ENCODE peak calls at places on chromosomes 16 and 17, in eight cellular contexts. One of them, this sample, is unnamed.

GRCh38 chr17:1059131-1059795 is 62.3 kb downstream of the TIMM22 start:
- DNase-seq in stimulated activated CD8-positive, alpha-beta memory T cell treated with anti-CD3 and anti-CD28 coated beads, Interleukin-7, amount 100 ng/mL, for 1 hour: no peak
- DNase-seq in AG08395: no peak
- DNase-seq in fibroblast of the conjunctiva: no peak
- DNase-seq in activated T-cell treated with anti-CD3 and anti-CD28 coated beads, Interleukin-2, amount 50 U/mL, for 1 hour: no peak
- DNase-seq in psoas muscle: no peak
- DNase-seq in ACHN: no peak
- DNase-seq in aorta: peak; percentile 69
- DNase-seq in this sample: no peak

GRCh38 chr16:68093816-68094613 is 8.8 kb downstream of the NFATC3 start:
- DNase-seq in stimulated activated CD8-positive, alpha-beta memory T cell treated with anti-CD3 and anti-CD28 coated beads, Interleukin-7, amount 100 ng/mL, for 1 hour: no peak
- DNase-seq in AG08395: peak; percentile 50
- DNase-seq in fibroblast of the conjunctiva: no peak
- DNase-seq in activated T-cell treated with anti-CD3 and anti-CD28 coated beads, Interleukin-2, amount 50 U/mL, for 1 hour: no peak
- DNase-seq in psoas muscle: no peak
- DNase-seq in ACHN: peak; percentile 58
- DNase-seq in aorta: no peak
- DNase-seq in this sample: peak; percentile 78

GRCh38 chr17:29113334-29113733 is 66.9 kb downstream of the MYO18A start:
- DNase-seq in stimulated activated CD8-positive, alpha-beta memory T cell treated with anti-CD3 and anti-CD28 coated beads, Interleukin-7, amount 100 ng/mL, for 1 hour: no peak
- DNase-seq in AG08395: no peak
- DNase-seq in fibroblast of the conjunctiva: no peak
- DNase-seq in activated T-cell treated with anti-CD3 and anti-CD28 coated beads, Interleukin-2, amount 50 U/mL, for 1 hour: no peak
- DNase-seq in psoas muscle: peak; percentile 56
- DNase-seq in ACHN: no peak
- DNase-seq in aorta: no peak
- DNase-seq in this sample: no peak

GRCh38 chr17:40014375-40014980 is 762 bp upstream of the CSF3 start:
- DNase-seq in stimulated activated CD8-positive, alpha-beta memory T cell treated with anti-CD3 and anti-CD28 coated beads, Interleukin-7, amount 100 ng/mL, for 1 hour: no peak
- DNase-seq in AG08395: no peak
- DNase-seq in fibroblast of the conjunctiva: no peak
- DNase-seq in activated T-cell treated with anti-CD3 and anti-CD28 coated beads, Interleukin-2, amount 50 U/mL, for 1 hour: no peak
- DNase-seq in psoas muscle: peak; percentile 45
- DNase-seq in ACHN: no peak
- DNase-seq in aorta: no peak
- DNase-seq in this sample: no peak

GRCh38 chr16:90057738-90058173 is 19.4 kb downstream of the PRDM7 start:
- DNase-seq in stimulated activated CD8-positive, alpha-beta memory T cell treated with anti-CD3 and anti-CD28 coated beads, Interleukin-7, amount 100 ng/mL, for 1 hour: no peak
- DNase-seq in AG08395: peak; percentile 21
- DNase-seq in fibroblast of the conjunctiva: no peak
- DNase-seq in activated T-cell treated with anti-CD3 and anti-CD28 coated beads, Interleukin-2, amount 50 U/mL, for 1 hour: no peak
- DNase-seq in psoas muscle: no peak
- DNase-seq in ACHN: no peak
- DNase-seq in aorta: no peak
- DNase-seq in this sample: no peak

GRCh38 chr16:88633684-88634140 is 4.7 kb upstream of the IL17C start:
- DNase-seq in stimulated activated CD8-positive, alpha-beta memory T cell treated with anti-CD3 and anti-CD28 coated beads, Interleukin-7, amount 100 ng/mL, for 1 hour: no peak
- DNase-seq in AG08395: peak; percentile 36
- DNase-seq in fibroblast of the conjunctiva: peak; percentile 10
- DNase-seq in activated T-cell treated with anti-CD3 and anti-CD28 coated beads, Interleukin-2, amount 50 U/mL, for 1 hour: peak; percentile 68
- DNase-seq in psoas muscle: no peak
- DNase-seq in ACHN: peak; percentile 81
- DNase-seq in aorta: no peak
- DNase-seq in this sample: no peak

GRCh38 chr17:11144358-11145233 is 96.4 kb upstream of the SHISA6 start:
- DNase-seq in stimulated activated CD8-positive, alpha-beta memory T cell treated with anti-CD3 and anti-CD28 coated beads, Interleukin-7, amount 100 ng/mL, for 1 hour: no peak
- DNase-seq in AG08395: peak; percentile 57
- DNase-seq in fibroblast of the conjunctiva: no peak
- DNase-seq in activated T-cell treated with anti-CD3 and anti-CD28 coated beads, Interleukin-2, amount 50 U/mL, for 1 hour: no peak
- DNase-seq in psoas muscle: no peak
- DNase-seq in ACHN: peak; percentile 58
- DNase-seq in aorta: no peak
- DNase-seq in this sample: peak; percentile 21

GRCh38 chr17:69710926-69711325 is 296.4 kb downstream of the MAP2K6 start:
- DNase-seq in stimulated activated CD8-positive, alpha-beta memory T cell treated with anti-CD3 and anti-CD28 coated beads, Interleukin-7, amount 100 ng/mL, for 1 hour: no peak
- DNase-seq in AG08395: no peak
- DNase-seq in fibroblast of the conjunctiva: no peak
- DNase-seq in activated T-cell treated with anti-CD3 and anti-CD28 coated beads, Interleukin-2, amount 50 U/mL, for 1 hour: no peak
- DNase-seq in psoas muscle: no peak
- DNase-seq in ACHN: no peak
- DNase-seq in aorta: no peak
- DNase-seq in this sample: no peak

GRCh38 chr17:3335876-3336275 is 37.7 kb upstream of the OR3A1 start:
- DNase-seq in stimulated activated CD8-positive, alpha-beta memory T cell treated with anti-CD3 and anti-CD28 coated beads, Interleukin-7, amount 100 ng/mL, for 1 hour: no peak
- DNase-seq in AG08395: no peak
- DNase-seq in fibroblast of the conjunctiva: no peak
- DNase-seq in activated T-cell treated with anti-CD3 and anti-CD28 coated beads, Interleukin-2, amount 50 U/mL, for 1 hour: no peak
- DNase-seq in psoas muscle: no peak
- DNase-seq in ACHN: no peak
- DNase-seq in aorta: no peak
- DNase-seq in this sample: no peak

GRCh38 chr16:23337836-23338550 is 35.9 kb downstream of the SCNN1B start:
- DNase-seq in stimulated activated CD8-positive, alpha-beta memory T cell treated with anti-CD3 and anti-CD28 coated beads, Interleukin-7, amount 100 ng/mL, for 1 hour: no peak
- DNase-seq in AG08395: no peak
- DNase-seq in fibroblast of the conjunctiva: no peak
- DNase-seq in activated T-cell treated with anti-CD3 and anti-CD28 coated beads, Interleukin-2, amount 50 U/mL, for 1 hour: no peak
- DNase-seq in psoas muscle: no peak
- DNase-seq in ACHN: no peak
- DNase-seq in aorta: peak; percentile 2
- DNase-seq in this sample: no peak

GRCh38 chr16:57810197-57811024 is 8.1 kb upstream of the KIFC3 start:
- DNase-seq in stimulated activated CD8-positive, alpha-beta memory T cell treated with anti-CD3 and anti-CD28 coated beads, Interleukin-7, amount 100 ng/mL, for 1 hour: peak; percentile 54
- DNase-seq in AG08395: peak; percentile 87
- DNase-seq in fibroblast of the conjunctiva: no peak
- DNase-seq in activated T-cell treated with anti-CD3 and anti-CD28 coated beads, Interleukin-2, amount 50 U/mL, for 1 hour: peak; percentile 68
- DNase-seq in psoas muscle: peak; percentile 78
- DNase-seq in ACHN: peak; percentile 98
- DNase-seq in aorta: no peak
- DNase-seq in this sample: peak; percentile 56

GRCh38 chr16:2468142-2468724 is 2.9 kb upstream of the NTN3 start:
- DNase-seq in stimulated activated CD8-positive, alpha-beta memory T cell treated with anti-CD3 and anti-CD28 coated beads, Interleukin-7, amount 100 ng/mL, for 1 hour: no peak
- DNase-seq in AG08395: no peak
- DNase-seq in fibroblast of the conjunctiva: no peak
- DNase-seq in activated T-cell treated with anti-CD3 and anti-CD28 coated beads, Interleukin-2, amount 50 U/mL, for 1 hour: no peak
- DNase-seq in psoas muscle: no peak
- DNase-seq in ACHN: peak; percentile 44
- DNase-seq in aorta: no peak
- DNase-seq in this sample: peak; percentile 57

GRCh38 chr16:70679653-70680494 is 6.0 kb downstream of the MTSS2 start:
- DNase-seq in stimulated activated CD8-positive, alpha-beta memory T cell treated with anti-CD3 and anti-CD28 coated beads, Interleukin-7, amount 100 ng/mL, for 1 hour: no peak
- DNase-seq in AG08395: no peak
- DNase-seq in fibroblast of the conjunctiva: no peak
- DNase-seq in activated T-cell treated with anti-CD3 and anti-CD28 coated beads, Interleukin-2, amount 50 U/mL, for 1 hour: no peak
- DNase-seq in psoas muscle: peak; percentile 47
- DNase-seq in ACHN: no peak
- DNase-seq in aorta: peak; percentile 75
- DNase-seq in this sample: no peak

GRCh38 chr16:51938861-51939260 is 608.1 kb downstream of the TOX3 start:
- DNase-seq in stimulated activated CD8-positive, alpha-beta memory T cell treated with anti-CD3 and anti-CD28 coated beads, Interleukin-7, amount 100 ng/mL, for 1 hour: no peak
- DNase-seq in AG08395: no peak
- DNase-seq in fibroblast of the conjunctiva: no peak
- DNase-seq in activated T-cell treated with anti-CD3 and anti-CD28 coated beads, Interleukin-2, amount 50 U/mL, for 1 hour: no peak
- DNase-seq in psoas muscle: no peak
- DNase-seq in ACHN: no peak
- DNase-seq in aorta: no peak
- DNase-seq in this sample: no peak

GRCh38 chr17:38533706-38534497 is 71.8 kb downstream of the SRCIN1 start:
- DNase-seq in stimulated activated CD8-positive, alpha-beta memory T cell treated with anti-CD3 and anti-CD28 coated beads, Interleukin-7, amount 100 ng/mL, for 1 hour: no peak
- DNase-seq in AG08395: no peak
- DNase-seq in fibroblast of the conjunctiva: no peak
- DNase-seq in activated T-cell treated with anti-CD3 and anti-CD28 coated beads, Interleukin-2, amount 50 U/mL, for 1 hour: no peak
- DNase-seq in psoas muscle: no peak
- DNase-seq in ACHN: no peak
- DNase-seq in aorta: no peak
- DNase-seq in this sample: no peak

GRCh38 chr16:48421741-48422140 is 36.5 kb upstream of the SIAH1 start:
- DNase-seq in stimulated activated CD8-positive, alpha-beta memory T cell treated with anti-CD3 and anti-CD28 coated beads, Interleukin-7, amount 100 ng/mL, for 1 hour: no peak
- DNase-seq in AG08395: no peak
- DNase-seq in fibroblast of the conjunctiva: no peak
- DNase-seq in activated T-cell treated with anti-CD3 and anti-CD28 coated beads, Interleukin-2, amount 50 U/mL, for 1 hour: no peak
- DNase-seq in psoas muscle: no peak
- DNase-seq in ACHN: no peak
- DNase-seq in aorta: no peak
- DNase-seq in this sample: no peak

GRCh38 chr16:16144416-16144815 is 78.9 kb downstream of the ABCC6 start:
- DNase-seq in stimulated activated CD8-positive, alpha-beta memory T cell treated with anti-CD3 and anti-CD28 coated beads, Interleukin-7, amount 100 ng/mL, for 1 hour: no peak
- DNase-seq in AG08395: peak; percentile 22
- DNase-seq in fibroblast of the conjunctiva: no peak
- DNase-seq in activated T-cell treated with anti-CD3 and anti-CD28 coated beads, Interleukin-2, amount 50 U/mL, for 1 hour: no peak
- DNase-seq in psoas muscle: no peak
- DNase-seq in ACHN: peak; percentile 69
- DNase-seq in aorta: no peak
- DNase-seq in this sample: no peak

GRCh38 chr17:49676276-49676868 is 1.5 kb downstream of the SPOP start:
- DNase-seq in stimulated activated CD8-positive, alpha-beta memory T cell treated with anti-CD3 and anti-CD28 coated beads, Interleukin-7, amount 100 ng/mL, for 1 hour: no peak
- DNase-seq in AG08395: no peak
- DNase-seq in fibroblast of the conjunctiva: peak; percentile 23
- DNase-seq in activated T-cell treated with anti-CD3 and anti-CD28 coated beads, Interleukin-2, amount 50 U/mL, for 1 hour: no peak
- DNase-seq in psoas muscle: no peak
- DNase-seq in ACHN: peak; percentile 16
- DNase-seq in aorta: no peak
- DNase-seq in this sample: peak; percentile 41

GRCh38 chr17:33511670-33512069 is 218.6 kb upstream of the ASIC2 start:
- DNase-seq in stimulated activated CD8-positive, alpha-beta memory T cell treated with anti-CD3 and anti-CD28 coated beads, Interleukin-7, amount 100 ng/mL, for 1 hour: no peak
- DNase-seq in AG08395: no peak
- DNase-seq in fibroblast of the conjunctiva: no peak
- DNase-seq in activated T-cell treated with anti-CD3 and anti-CD28 coated beads, Interleukin-2, amount 50 U/mL, for 1 hour: no peak
- DNase-seq in psoas muscle: no peak
- DNase-seq in ACHN: no peak
- DNase-seq in aorta: no peak
- DNase-seq in this sample: no peak

GRCh38 chr16:24685539-24686432 is 43.7 kb upstream of the TNRC6A start:
- DNase-seq in stimulated activated CD8-positive, alpha-beta memory T cell treated with anti-CD3 and anti-CD28 coated beads, Interleukin-7, amount 100 ng/mL, for 1 hour: no peak
- DNase-seq in AG08395: peak; percentile 84
- DNase-seq in fibroblast of the conjunctiva: peak; percentile 75
- DNase-seq in activated T-cell treated with anti-CD3 and anti-CD28 coated beads, Interleukin-2, amount 50 U/mL, for 1 hour: no peak
- DNase-seq in psoas muscle: peak; percentile 64
- DNase-seq in ACHN: peak; percentile 39
- DNase-seq in aorta: peak; percentile 85
- DNase-seq in this sample: peak; percentile 73

GRCh38 chr16:66103245-66103644 is 263.2 kb upstream of the CDH5 start:
- DNase-seq in stimulated activated CD8-positive, alpha-beta memory T cell treated with anti-CD3 and anti-CD28 coated beads, Interleukin-7, amount 100 ng/mL, for 1 hour: no peak
- DNase-seq in AG08395: no peak
- DNase-seq in fibroblast of the conjunctiva: no peak
- DNase-seq in activated T-cell treated with anti-CD3 and anti-CD28 coated beads, Interleukin-2, amount 50 U/mL, for 1 hour: no peak
- DNase-seq in psoas muscle: no peak
- DNase-seq in ACHN: no peak
- DNase-seq in aorta: no peak
- DNase-seq in this sample: peak; percentile 23

GRCh38 chr16:20814761-20815160 is 8.4 kb downstream of the REXO5 start:
- DNase-seq in stimulated activated CD8-positive, alpha-beta memory T cell treated with anti-CD3 and anti-CD28 coated beads, Interleukin-7, amount 100 ng/mL, for 1 hour: no peak
- DNase-seq in AG08395: no peak
- DNase-seq in fibroblast of the conjunctiva: no peak
- DNase-seq in activated T-cell treated with anti-CD3 and anti-CD28 coated beads, Interleukin-2, amount 50 U/mL, for 1 hour: no peak
- DNase-seq in psoas muscle: no peak
- DNase-seq in ACHN: no peak
- DNase-seq in aorta: no peak
- DNase-seq in this sample: no peak

GRCh38 chr16:30131869-30132475 is 9.0 kb upstream of the MAPK3 start:
- DNase-seq in stimulated activated CD8-positive, alpha-beta memory T cell treated with anti-CD3 and anti-CD28 coated beads, Interleukin-7, amount 100 ng/mL, for 1 hour: no peak
- DNase-seq in AG08395: peak; percentile 20
- DNase-seq in fibroblast of the conjunctiva: no peak
- DNase-seq in activated T-cell treated with anti-CD3 and anti-CD28 coated beads, Interleukin-2, amount 50 U/mL, for 1 hour: no peak
- DNase-seq in psoas muscle: no peak
- DNase-seq in ACHN: no peak
- DNase-seq in aorta: no peak
- DNase-seq in this sample: peak; percentile 9

GRCh38 chr17:4053596-4053995 is 89.2 kb downstream of the ZZEF1 start:
- DNase-seq in stimulated activated CD8-positive, alpha-beta memory T cell treated with anti-CD3 and anti-CD28 coated beads, Interleukin-7, amount 100 ng/mL, for 1 hour: no peak
- DNase-seq in AG08395: no peak
- DNase-seq in fibroblast of the conjunctiva: no peak
- DNase-seq in activated T-cell treated with anti-CD3 and anti-CD28 coated beads, Interleukin-2, amount 50 U/mL, for 1 hour: no peak
- DNase-seq in psoas muscle: no peak
- DNase-seq in ACHN: no peak
- DNase-seq in aorta: no peak
- DNase-seq in this sample: no peak

GRCh38 chr16:67847064-67847861 is at the start of gene CENPT:
- DNase-seq in stimulated activated CD8-positive, alpha-beta memory T cell treated with anti-CD3 and anti-CD28 coated beads, Interleukin-7, amount 100 ng/mL, for 1 hour: no peak
- DNase-seq in AG08395: peak; percentile 58
- DNase-seq in fibroblast of the conjunctiva: no peak
- DNase-seq in activated T-cell treated with anti-CD3 and anti-CD28 coated beads, Interleukin-2, amount 50 U/mL, for 1 hour: no peak
- DNase-seq in psoas muscle: no peak
- DNase-seq in ACHN: peak; percentile 75
- DNase-seq in aorta: peak; percentile 88
- DNase-seq in this sample: peak; percentile 87

GRCh38 chr16:53789159-53789558 is 85.2 kb downstream of the FTO start:
- DNase-seq in stimulated activated CD8-positive, alpha-beta memory T cell treated with anti-CD3 and anti-CD28 coated beads, Interleukin-7, amount 100 ng/mL, for 1 hour: no peak
- DNase-seq in AG08395: peak; percentile 71
- DNase-seq in fibroblast of the conjunctiva: peak; percentile 43
- DNase-seq in activated T-cell treated with anti-CD3 and anti-CD28 coated beads, Interleukin-2, amount 50 U/mL, for 1 hour: no peak
- DNase-seq in psoas muscle: no peak
- DNase-seq in ACHN: peak; percentile 81
- DNase-seq in aorta: no peak
- DNase-seq in this sample: peak; percentile 85

GRCh38 chr16:47565454-47565853 is 104.3 kb downstream of the PHKB start:
- DNase-seq in stimulated activated CD8-positive, alpha-beta memory T cell treated with anti-CD3 and anti-CD28 coated beads, Interleukin-7, amount 100 ng/mL, for 1 hour: no peak
- DNase-seq in AG08395: peak; percentile 72
- DNase-seq in fibroblast of the conjunctiva: no peak
- DNase-seq in activated T-cell treated with anti-CD3 and anti-CD28 coated beads, Interleukin-2, amount 50 U/mL, for 1 hour: no peak
- DNase-seq in psoas muscle: peak; percentile 82
- DNase-seq in ACHN: peak; percentile 57
- DNase-seq in aorta: peak; percentile 80
- DNase-seq in this sample: no peak

This sample was measured in adipocyte.